ENCODE peak calls at places on chromosomes 16 and 17, in eight cellular contexts. One of them, this sample, is unnamed.

GRCh38 chr17:34639706-34640425 is 60.5 kb downstream of the TMEM132E start:
- DNase-seq in breast epithelium: no peak
- DNase-seq in ACHN: no peak
- DNase-seq in heart right ventricle: no peak
- DNase-seq in stimulated activated CD4-positive, alpha-beta T cell treated with anti-CD3 and anti-CD28 coated beads, Interleukin-15, amount 100 ng/mL, for 48 hours: no peak
- DNase-seq in colonic mucosa: no peak
- DNase-seq in activated CD8-positive, alpha-beta T cell treated with anti-CD3 and anti-CD28 coated beads for 36 hours: no peak
- DNase-seq in myocyte: peak
- DNase-seq in this sample: no peak

GRCh38 chr17:70230883-70231282 is 61.6 kb downstream of the KCNJ2 start:
- DNase-seq in breast epithelium: no peak
- DNase-seq in ACHN: no peak
- DNase-seq in heart right ventricle: no peak
- DNase-seq in stimulated activated CD4-positive, alpha-beta T cell treated with anti-CD3 and anti-CD28 coated beads, Interleukin-15, amount 100 ng/mL, for 48 hours: no peak
- DNase-seq in colonic mucosa: no peak
- DNase-seq in activated CD8-positive, alpha-beta T cell treated with anti-CD3 and anti-CD28 coated beads for 36 hours: no peak
- DNase-seq in myocyte: no peak
- DNase-seq in this sample: no peak

GRCh38 chr17:82270651-82271050 is 2.8 kb downstream of the CSNK1D start:
- DNase-seq in breast epithelium: no peak
- DNase-seq in ACHN: no peak
- DNase-seq in heart right ventricle: no peak
- DNase-seq in stimulated activated CD4-positive, alpha-beta T cell treated with anti-CD3 and anti-CD28 coated beads, Interleukin-15, amount 100 ng/mL, for 48 hours: no peak
- DNase-seq in colonic mucosa: no peak
- DNase-seq in activated CD8-positive, alpha-beta T cell treated with anti-CD3 and anti-CD28 coated beads for 36 hours: no peak
- DNase-seq in myocyte: no peak
- DNase-seq in this sample: no peak

GRCh38 chr17:82668631-82669099 is 20.4 kb upstream of the WDR45B start:
- DNase-seq in breast epithelium: peak
- DNase-seq in ACHN: peak
- DNase-seq in heart right ventricle: peak
- DNase-seq in stimulated activated CD4-positive, alpha-beta T cell treated with anti-CD3 and anti-CD28 coated beads, Interleukin-15, amount 100 ng/mL, for 48 hours: peak
- DNase-seq in colonic mucosa: peak
- DNase-seq in activated CD8-positive, alpha-beta T cell treated with anti-CD3 and anti-CD28 coated beads for 36 hours: peak
- DNase-seq in myocyte: peak
- DNase-seq in this sample: no peak

GRCh38 chr17:49217651-49218413 is 7.3 kb downstream of the ABI3 start:
- DNase-seq in breast epithelium: no peak
- DNase-seq in ACHN: no peak
- DNase-seq in heart right ventricle: peak
- DNase-seq in stimulated activated CD4-positive, alpha-beta T cell treated with anti-CD3 and anti-CD28 coated beads, Interleukin-15, amount 100 ng/mL, for 48 hours: no peak
- DNase-seq in colonic mucosa: peak
- DNase-seq in activated CD8-positive, alpha-beta T cell treated with anti-CD3 and anti-CD28 coated beads for 36 hours: peak
- DNase-seq in myocyte: no peak
- DNase-seq in this sample: no peak

GRCh38 chr17:56290486-56291118 is 137.3 kb downstream of the ANKFN1 start:
- DNase-seq in breast epithelium: no peak
- DNase-seq in ACHN: peak
- DNase-seq in heart right ventricle: no peak
- DNase-seq in stimulated activated CD4-positive, alpha-beta T cell treated with anti-CD3 and anti-CD28 coated beads, Interleukin-15, amount 100 ng/mL, for 48 hours: no peak
- DNase-seq in colonic mucosa: no peak
- DNase-seq in activated CD8-positive, alpha-beta T cell treated with anti-CD3 and anti-CD28 coated beads for 36 hours: no peak
- DNase-seq in myocyte: peak
- DNase-seq in this sample: no peak

GRCh38 chr16:78122774-78123315 is 23.4 kb downstream of the WWOX start:
- DNase-seq in breast epithelium: peak
- DNase-seq in ACHN: peak
- DNase-seq in heart right ventricle: no peak
- DNase-seq in stimulated activated CD4-positive, alpha-beta T cell treated with anti-CD3 and anti-CD28 coated beads, Interleukin-15, amount 100 ng/mL, for 48 hours: no peak
- DNase-seq in colonic mucosa: no peak
- DNase-seq in activated CD8-positive, alpha-beta T cell treated with anti-CD3 and anti-CD28 coated beads for 36 hours: peak
- DNase-seq in myocyte: peak
- DNase-seq in this sample: no peak

GRCh38 chr17:37774508-37774907 is 29.6 kb upstream of the HNF1B start:
- DNase-seq in breast epithelium: no peak
- DNase-seq in ACHN: no peak
- DNase-seq in heart right ventricle: no peak
- DNase-seq in stimulated activated CD4-positive, alpha-beta T cell treated with anti-CD3 and anti-CD28 coated beads, Interleukin-15, amount 100 ng/mL, for 48 hours: peak
- DNase-seq in colonic mucosa: no peak
- DNase-seq in activated CD8-positive, alpha-beta T cell treated with anti-CD3 and anti-CD28 coated beads for 36 hours: peak
- DNase-seq in myocyte: no peak
- DNase-seq in this sample: no peak

GRCh38 chr17:343211-343610 is 9.4 kb downstream of the RPH3AL start:
- DNase-seq in breast epithelium: no peak
- DNase-seq in ACHN: no peak
- DNase-seq in heart right ventricle: no peak
- DNase-seq in stimulated activated CD4-positive, alpha-beta T cell treated with anti-CD3 and anti-CD28 coated beads, Interleukin-15, amount 100 ng/mL, for 48 hours: no peak
- DNase-seq in colonic mucosa: no peak
- DNase-seq in activated CD8-positive, alpha-beta T cell treated with anti-CD3 and anti-CD28 coated beads for 36 hours: no peak
- DNase-seq in myocyte: no peak
- DNase-seq in this sample: no peak

GRCh38 chr17:42720996-42721583 is 23.8 kb downstream of the EZH1 start:
- DNase-seq in breast epithelium: no peak
- DNase-seq in ACHN: peak
- DNase-seq in heart right ventricle: no peak
- DNase-seq in stimulated activated CD4-positive, alpha-beta T cell treated with anti-CD3 and anti-CD28 coated beads, Interleukin-15, amount 100 ng/mL, for 48 hours: no peak
- DNase-seq in colonic mucosa: peak
- DNase-seq in activated CD8-positive, alpha-beta T cell treated with anti-CD3 and anti-CD28 coated beads for 36 hours: peak
- DNase-seq in myocyte: peak
- DNase-seq in this sample: no peak

GRCh38 chr16:2469399-2470233 is 1.5 kb upstream of the NTN3 start:
- DNase-seq in breast epithelium: no peak
- DNase-seq in ACHN: no peak
- DNase-seq in heart right ventricle: no peak
- DNase-seq in stimulated activated CD4-positive, alpha-beta T cell treated with anti-CD3 and anti-CD28 coated beads, Interleukin-15, amount 100 ng/mL, for 48 hours: no peak
- DNase-seq in colonic mucosa: no peak
- DNase-seq in activated CD8-positive, alpha-beta T cell treated with anti-CD3 and anti-CD28 coated beads for 36 hours: no peak
- DNase-seq in myocyte: no peak
- DNase-seq in this sample: no peak

GRCh38 chr17:596763-597644 is 117.6 kb downstream of the VPS53 start:
- DNase-seq in breast epithelium: no peak
- DNase-seq in ACHN: no peak
- DNase-seq in heart right ventricle: no peak
- DNase-seq in stimulated activated CD4-positive, alpha-beta T cell treated with anti-CD3 and anti-CD28 coated beads, Interleukin-15, amount 100 ng/mL, for 48 hours: peak
- DNase-seq in colonic mucosa: no peak
- DNase-seq in activated CD8-positive, alpha-beta T cell treated with anti-CD3 and anti-CD28 coated beads for 36 hours: peak
- DNase-seq in myocyte: no peak
- DNase-seq in this sample: no peak

GRCh38 chr16:69397821-69398521 is 12.2 kb upstream of the TERF2 start:
- DNase-seq in breast epithelium: no peak
- DNase-seq in ACHN: peak
- DNase-seq in heart right ventricle: no peak
- DNase-seq in stimulated activated CD4-positive, alpha-beta T cell treated with anti-CD3 and anti-CD28 coated beads, Interleukin-15, amount 100 ng/mL, for 48 hours: no peak
- DNase-seq in colonic mucosa: peak
- DNase-seq in activated CD8-positive, alpha-beta T cell treated with anti-CD3 and anti-CD28 coated beads for 36 hours: no peak
- DNase-seq in myocyte: peak
- DNase-seq in this sample: peak

GRCh38 chr16:67637625-67638024 is 7.3 kb upstream of the CARMIL2 start:
- DNase-seq in breast epithelium: no peak
- DNase-seq in ACHN: no peak
- DNase-seq in heart right ventricle: no peak
- DNase-seq in stimulated activated CD4-positive, alpha-beta T cell treated with anti-CD3 and anti-CD28 coated beads, Interleukin-15, amount 100 ng/mL, for 48 hours: no peak
- DNase-seq in colonic mucosa: no peak
- DNase-seq in activated CD8-positive, alpha-beta T cell treated with anti-CD3 and anti-CD28 coated beads for 36 hours: no peak
- DNase-seq in myocyte: no peak
- DNase-seq in this sample: no peak

GRCh38 chr16:81740163-81740562 is 38.9 kb upstream of the PLCG2 start:
- DNase-seq in breast epithelium: no peak
- DNase-seq in ACHN: no peak
- DNase-seq in heart right ventricle: no peak
- DNase-seq in stimulated activated CD4-positive, alpha-beta T cell treated with anti-CD3 and anti-CD28 coated beads, Interleukin-15, amount 100 ng/mL, for 48 hours: no peak
- DNase-seq in colonic mucosa: no peak
- DNase-seq in activated CD8-positive, alpha-beta T cell treated with anti-CD3 and anti-CD28 coated beads for 36 hours: no peak
- DNase-seq in myocyte: no peak
- DNase-seq in this sample: no peak

GRCh38 chr16:49120631-49121030 is 161.0 kb downstream of the CBLN1 start:
- DNase-seq in breast epithelium: no peak
- DNase-seq in ACHN: no peak
- DNase-seq in heart right ventricle: no peak
- DNase-seq in stimulated activated CD4-positive, alpha-beta T cell treated with anti-CD3 and anti-CD28 coated beads, Interleukin-15, amount 100 ng/mL, for 48 hours: no peak
- DNase-seq in colonic mucosa: no peak
- DNase-seq in activated CD8-positive, alpha-beta T cell treated with anti-CD3 and anti-CD28 coated beads for 36 hours: no peak
- DNase-seq in myocyte: no peak
- DNase-seq in this sample: no peak

GRCh38 chr16:380837-381787 is 666 bp downstream of the PGAP6 start:
- DNase-seq in breast epithelium: no peak
- DNase-seq in ACHN: peak
- DNase-seq in heart right ventricle: peak
- DNase-seq in stimulated activated CD4-positive, alpha-beta T cell treated with anti-CD3 and anti-CD28 coated beads, Interleukin-15, amount 100 ng/mL, for 48 hours: no peak
- DNase-seq in colonic mucosa: peak
- DNase-seq in activated CD8-positive, alpha-beta T cell treated with anti-CD3 and anti-CD28 coated beads for 36 hours: no peak
- DNase-seq in myocyte: no peak
- DNase-seq in this sample: peak

GRCh38 chr17:4951486-4951885 is 567 bp downstream of the ENO3 start:
- DNase-seq in breast epithelium: no peak
- DNase-seq in ACHN: no peak
- DNase-seq in heart right ventricle: no peak
- DNase-seq in stimulated activated CD4-positive, alpha-beta T cell treated with anti-CD3 and anti-CD28 coated beads, Interleukin-15, amount 100 ng/mL, for 48 hours: no peak
- DNase-seq in colonic mucosa: no peak
- DNase-seq in activated CD8-positive, alpha-beta T cell treated with anti-CD3 and anti-CD28 coated beads for 36 hours: no peak
- DNase-seq in myocyte: peak
- DNase-seq in this sample: no peak

This sample was measured in osteocyte.